ENCODE peak calls at places on chromosomes 1 and 21, in four cellular contexts. One of them, this sample, is unnamed.

GRCh38 chr1:234745844-234746797 is 136.1 kb upstream of the IRF2BP2 start:
- DNase-seq in naive thymus-derived CD4-positive, alpha-beta T cell: no peak
- DNase-seq in AG10803: peak
- DNase-seq in stimulated activated CD4-positive, alpha-beta T cell treated with anti-CD3 and anti-CD28 coated beads, Interleukin-15, amount 100 ng/mL, for 1 hour: no peak
- DNase-seq in this sample: no peak

GRCh38 chr1:37159102-37159501 is 124.8 kb upstream of the GRIK3 start:
- DNase-seq in naive thymus-derived CD4-positive, alpha-beta T cell: no peak
- DNase-seq in stimulated activated CD4-positive, alpha-beta T cell treated with anti-CD3 and anti-CD28 coated beads, Interleukin-15, amount 100 ng/mL, for 1 hour: no peak
- DNase-seq in AG10803: no peak
- DNase-seq in this sample: no peak

GRCh38 chr1:200342511-200343400 is 67.1 kb downstream of the ZNF281 start:
- DNase-seq in naive thymus-derived CD4-positive, alpha-beta T cell: no peak
- DNase-seq in AG10803: peak
- DNase-seq in stimulated activated CD4-positive, alpha-beta T cell treated with anti-CD3 and anti-CD28 coated beads, Interleukin-15, amount 100 ng/mL, for 1 hour: no peak
- DNase-seq in this sample: peak

GRCh38 chr1:154546264-154547043 is 12.0 kb downstream of the UBE2Q1 start:
- DNase-seq in naive thymus-derived CD4-positive, alpha-beta T cell: peak
- DNase-seq in AG10803: peak
- DNase-seq in stimulated activated CD4-positive, alpha-beta T cell treated with anti-CD3 and anti-CD28 coated beads, Interleukin-15, amount 100 ng/mL, for 1 hour: no peak
- DNase-seq in this sample: peak

GRCh38 chr1:46246548-46247432 is 773 bp upstream of the RAD54L start:
- DNase-seq in stimulated activated CD4-positive, alpha-beta T cell treated with anti-CD3 and anti-CD28 coated beads, Interleukin-15, amount 100 ng/mL, for 1 hour: no peak
- DNase-seq in naive thymus-derived CD4-positive, alpha-beta T cell: no peak
- DNase-seq in AG10803: peak
- DNase-seq in this sample: peak

GRCh38 chr21:41403966-41404365 is 22.1 kb upstream of the MX1 start:
- DNase-seq in stimulated activated CD4-positive, alpha-beta T cell treated with anti-CD3 and anti-CD28 coated beads, Interleukin-15, amount 100 ng/mL, for 1 hour: no peak
- DNase-seq in naive thymus-derived CD4-positive, alpha-beta T cell: no peak
- DNase-seq in AG10803: no peak
- DNase-seq in this sample: no peak

GRCh38 chr1:101915597-101915996 is 81.1 kb downstream of the OLFM3 start:
- DNase-seq in stimulated activated CD4-positive, alpha-beta T cell treated with anti-CD3 and anti-CD28 coated beads, Interleukin-15, amount 100 ng/mL, for 1 hour: no peak
- DNase-seq in naive thymus-derived CD4-positive, alpha-beta T cell: no peak
- DNase-seq in AG10803: no peak
- DNase-seq in this sample: no peak

GRCh38 chr1:155005076-155005971 is 2.7 kb downstream of the ZBTB7B start:
- DNase-seq in stimulated activated CD4-positive, alpha-beta T cell treated with anti-CD3 and anti-CD28 coated beads, Interleukin-15, amount 100 ng/mL, for 1 hour: no peak
- DNase-seq in naive thymus-derived CD4-positive, alpha-beta T cell: no peak
- DNase-seq in AG10803: peak
- DNase-seq in this sample: no peak

GRCh38 chr1:53712276-53712675 is 26.7 kb downstream of the GLIS1 start:
- DNase-seq in AG10803: no peak
- DNase-seq in stimulated activated CD4-positive, alpha-beta T cell treated with anti-CD3 and anti-CD28 coated beads, Interleukin-15, amount 100 ng/mL, for 1 hour: no peak
- DNase-seq in naive thymus-derived CD4-positive, alpha-beta T cell: no peak
- DNase-seq in this sample: no peak

GRCh38 chr21:28554660-28555475 is 437.8 kb downstream of the LTN1 start:
- DNase-seq in stimulated activated CD4-positive, alpha-beta T cell treated with anti-CD3 and anti-CD28 coated beads, Interleukin-15, amount 100 ng/mL, for 1 hour: no peak
- DNase-seq in AG10803: peak
- DNase-seq in naive thymus-derived CD4-positive, alpha-beta T cell: no peak
- DNase-seq in this sample: peak

GRCh38 chr1:218304281-218305039 is 19.4 kb downstream of the RRP15 start:
- DNase-seq in stimulated activated CD4-positive, alpha-beta T cell treated with anti-CD3 and anti-CD28 coated beads, Interleukin-15, amount 100 ng/mL, for 1 hour: no peak
- DNase-seq in AG10803: no peak
- DNase-seq in naive thymus-derived CD4-positive, alpha-beta T cell: no peak
- DNase-seq in this sample: peak

GRCh38 chr21:23455676-23456075 is 2151.6 kb downstream of the MRPL39 start:
- DNase-seq in AG10803: no peak
- DNase-seq in stimulated activated CD4-positive, alpha-beta T cell treated with anti-CD3 and anti-CD28 coated beads, Interleukin-15, amount 100 ng/mL, for 1 hour: no peak
- DNase-seq in naive thymus-derived CD4-positive, alpha-beta T cell: no peak
- DNase-seq in this sample: no peak

GRCh38 chr1:227333423-227333822 is 15.1 kb upstream of the CDC42BPA start:
- DNase-seq in stimulated activated CD4-positive, alpha-beta T cell treated with anti-CD3 and anti-CD28 coated beads, Interleukin-15, amount 100 ng/mL, for 1 hour: no peak
- DNase-seq in naive thymus-derived CD4-positive, alpha-beta T cell: no peak
- DNase-seq in AG10803: peak
- DNase-seq in this sample: no peak

GRCh38 chr1:30388386-30388785 is 335.0 kb downstream of the MATN1 start:
- DNase-seq in stimulated activated CD4-positive, alpha-beta T cell treated with anti-CD3 and anti-CD28 coated beads, Interleukin-15, amount 100 ng/mL, for 1 hour: no peak
- DNase-seq in naive thymus-derived CD4-positive, alpha-beta T cell: no peak
- DNase-seq in AG10803: no peak
- DNase-seq in this sample: no peak

GRCh38 chr1:204659061-204659460 is 26.5 kb downstream of the LRRN2 start:
- DNase-seq in stimulated activated CD4-positive, alpha-beta T cell treated with anti-CD3 and anti-CD28 coated beads, Interleukin-15, amount 100 ng/mL, for 1 hour: no peak
- DNase-seq in naive thymus-derived CD4-positive, alpha-beta T cell: no peak
- DNase-seq in AG10803: peak
- DNase-seq in this sample: no peak

GRCh38 chr1:200880212-200880611 is 7.4 kb downstream of the GPR25 start:
- DNase-seq in naive thymus-derived CD4-positive, alpha-beta T cell: no peak
- DNase-seq in stimulated activated CD4-positive, alpha-beta T cell treated with anti-CD3 and anti-CD28 coated beads, Interleukin-15, amount 100 ng/mL, for 1 hour: no peak
- DNase-seq in AG10803: no peak
- DNase-seq in this sample: no peak

GRCh38 chr1:118247593-118247992 is 62.6 kb upstream of the SPAG17 start:
- DNase-seq in naive thymus-derived CD4-positive, alpha-beta T cell: no peak
- DNase-seq in stimulated activated CD4-positive, alpha-beta T cell treated with anti-CD3 and anti-CD28 coated beads, Interleukin-15, amount 100 ng/mL, for 1 hour: no peak
- DNase-seq in AG10803: peak
- DNase-seq in this sample: no peak

GRCh38 chr1:180970333-180971079 is 52.2 kb downstream of the STX6 start:
- DNase-seq in AG10803: no peak
- DNase-seq in naive thymus-derived CD4-positive, alpha-beta T cell: no peak
- DNase-seq in stimulated activated CD4-positive, alpha-beta T cell treated with anti-CD3 and anti-CD28 coated beads, Interleukin-15, amount 100 ng/mL, for 1 hour: no peak
- DNase-seq in this sample: no peak

GRCh38 chr1:210787800-210788199 is 346.1 kb downstream of the KCNH1 start:
- DNase-seq in naive thymus-derived CD4-positive, alpha-beta T cell: no peak
- DNase-seq in AG10803: no peak
- DNase-seq in stimulated activated CD4-positive, alpha-beta T cell treated with anti-CD3 and anti-CD28 coated beads, Interleukin-15, amount 100 ng/mL, for 1 hour: no peak
- DNase-seq in this sample: no peak

GRCh38 chr1:21184266-21184665 is 7.6 kb upstream of the EIF4G3 start:
- DNase-seq in naive thymus-derived CD4-positive, alpha-beta T cell: no peak
- DNase-seq in stimulated activated CD4-positive, alpha-beta T cell treated with anti-CD3 and anti-CD28 coated beads, Interleukin-15, amount 100 ng/mL, for 1 hour: no peak
- DNase-seq in AG10803: no peak
- DNase-seq in this sample: no peak

GRCh38 chr1:221725683-221726330 is 16.1 kb downstream of the DUSP10 start:
- DNase-seq in naive thymus-derived CD4-positive, alpha-beta T cell: no peak
- DNase-seq in stimulated activated CD4-positive, alpha-beta T cell treated with anti-CD3 and anti-CD28 coated beads, Interleukin-15, amount 100 ng/mL, for 1 hour: no peak
- DNase-seq in AG10803: peak
- DNase-seq in this sample: peak

GRCh38 chr1:4324621-4325020 is 329.8 kb upstream of the AJAP1 start:
- DNase-seq in stimulated activated CD4-positive, alpha-beta T cell treated with anti-CD3 and anti-CD28 coated beads, Interleukin-15, amount 100 ng/mL, for 1 hour: no peak
- DNase-seq in naive thymus-derived CD4-positive, alpha-beta T cell: no peak
- DNase-seq in AG10803: no peak
- DNase-seq in this sample: no peak

GRCh38 chr21:26945916-26946315 is 21.0 kb downstream of the ADAMTS5 start:
- DNase-seq in AG10803: peak
- DNase-seq in stimulated activated CD4-positive, alpha-beta T cell treated with anti-CD3 and anti-CD28 coated beads, Interleukin-15, amount 100 ng/mL, for 1 hour: no peak
- DNase-seq in naive thymus-derived CD4-positive, alpha-beta T cell: no peak
- DNase-seq in this sample: no peak

GRCh38 chr21:44497641-44498243 is 42.3 kb downstream of the KRTAP10-1 start:
- DNase-seq in stimulated activated CD4-positive, alpha-beta T cell treated with anti-CD3 and anti-CD28 coated beads, Interleukin-15, amount 100 ng/mL, for 1 hour: no peak
- DNase-seq in naive thymus-derived CD4-positive, alpha-beta T cell: no peak
- DNase-seq in AG10803: peak
- DNase-seq in this sample: peak

GRCh38 chr1:7770620-7770938 is 517 bp upstream of the VAMP3 start:
- DNase-seq in naive thymus-derived CD4-positive, alpha-beta T cell: no peak
- DNase-seq in stimulated activated CD4-positive, alpha-beta T cell treated with anti-CD3 and anti-CD28 coated beads, Interleukin-15, amount 100 ng/mL, for 1 hour: no peak
- DNase-seq in AG10803: no peak
- DNase-seq in this sample: no peak

GRCh38 chr1:168281603-168282002 is 926 bp downstream of the TBX19 start:
- DNase-seq in stimulated activated CD4-positive, alpha-beta T cell treated with anti-CD3 and anti-CD28 coated beads, Interleukin-15, amount 100 ng/mL, for 1 hour: no peak
- DNase-seq in AG10803: no peak
- DNase-seq in naive thymus-derived CD4-positive, alpha-beta T cell: no peak
- DNase-seq in this sample: no peak

GRCh38 chr1:218813247-218813646 is 360.4 kb upstream of the LYPLAL1 start:
- DNase-seq in naive thymus-derived CD4-positive, alpha-beta T cell: no peak
- DNase-seq in AG10803: no peak
- DNase-seq in stimulated activated CD4-positive, alpha-beta T cell treated with anti-CD3 and anti-CD28 coated beads, Interleukin-15, amount 100 ng/mL, for 1 hour: no peak
- DNase-seq in this sample: no peak

GRCh38 chr1:234520908-234521801 is 42.2 kb upstream of the TARBP1 start:
- DNase-seq in AG10803: no peak
- DNase-seq in naive thymus-derived CD4-positive, alpha-beta T cell: no peak
- DNase-seq in stimulated activated CD4-positive, alpha-beta T cell treated with anti-CD3 and anti-CD28 coated beads, Interleukin-15, amount 100 ng/mL, for 1 hour: no peak
- DNase-seq in this sample: peak

GRCh38 chr1:110063781-110064180 is 6.7 kb downstream of the ALX3 start:
- DNase-seq in AG10803: no peak
- DNase-seq in stimulated activated CD4-positive, alpha-beta T cell treated with anti-CD3 and anti-CD28 coated beads, Interleukin-15, amount 100 ng/mL, for 1 hour: no peak
- DNase-seq in naive thymus-derived CD4-positive, alpha-beta T cell: no peak
- DNase-seq in this sample: no peak

GRCh38 chr1:169941982-169942830 is 48.5 kb upstream of the SCYL3 start:
- DNase-seq in AG10803: peak
- DNase-seq in naive thymus-derived CD4-positive, alpha-beta T cell: no peak
- DNase-seq in stimulated activated CD4-positive, alpha-beta T cell treated with anti-CD3 and anti-CD28 coated beads, Interleukin-15, amount 100 ng/mL, for 1 hour: no peak
- DNase-seq in this sample: peak

GRCh38 chr21:16180613-16181012 is 450.8 kb downstream of the USP25 start:
- DNase-seq in stimulated activated CD4-positive, alpha-beta T cell treated with anti-CD3 and anti-CD28 coated beads, Interleukin-15, amount 100 ng/mL, for 1 hour: no peak
- DNase-seq in naive thymus-derived CD4-positive, alpha-beta T cell: no peak
- DNase-seq in AG10803: no peak
- DNase-seq in this sample: no peak

GRCh38 chr1:2819429-2819828 is 17.9 kb upstream of the TTC34 start:
- DNase-seq in AG10803: no peak
- DNase-seq in stimulated activated CD4-positive, alpha-beta T cell treated with anti-CD3 and anti-CD28 coated beads, Interleukin-15, amount 100 ng/mL, for 1 hour: no peak
- DNase-seq in naive thymus-derived CD4-positive, alpha-beta T cell: no peak
- DNase-seq in this sample: no peak

GRCh38 chr1:13812456-13813397 is 112.7 kb downstream of the PRDM2 start:
- DNase-seq in stimulated activated CD4-positive, alpha-beta T cell treated with anti-CD3 and anti-CD28 coated beads, Interleukin-15, amount 100 ng/mL, for 1 hour: no peak
- DNase-seq in AG10803: no peak
- DNase-seq in naive thymus-derived CD4-positive, alpha-beta T cell: no peak
- DNase-seq in this sample: no peak

GRCh38 chr1:5829414-5829813 is 162.8 kb downstream of the NPHP4 start:
- DNase-seq in stimulated activated CD4-positive, alpha-beta T cell treated with anti-CD3 and anti-CD28 coated beads, Interleukin-15, amount 100 ng/mL, for 1 hour: no peak
- DNase-seq in AG10803: no peak
- DNase-seq in naive thymus-derived CD4-positive, alpha-beta T cell: no peak
- DNase-seq in this sample: no peak

This sample was measured in fibroblast of villous mesenchyme.